ENCODE peak calls at places on chromosomes 12 and 14, in four cellular contexts. Q, E, L and C are unnamed samples.
A peak's percentile ranks its signal among the peaks of the same experiment; 100 is the strongest.

GRCh38 chr14:99320105-99320572 is 48.1 kb upstream of the BCL11B start:
- DNase-seq in Q (peak; percentile 87), E (no peak), L (no peak), C (peak; percentile 78)

GRCh38 chr14:52547526-52547925 is 4.8 kb downstream of the TXNDC16 start:
- DNase-seq in Q (no peak), E (no peak), L (no peak), C (no peak)

GRCh38 chr12:19967486-19967885 is 400.9 kb upstream of the PDE3A start:
- DNase-seq in Q (no peak), E (peak; percentile 93), L (no peak), C (no peak)

GRCh38 chr14:64939817-64940190 is 2.7 kb downstream of the GPX2 start:
- DNase-seq in Q (no peak), E (no peak), L (no peak), C (no peak)

GRCh38 chr12:52009081-52009751 is 2.5 kb downstream of the TAMALIN start:
- DNase-seq in Q (no peak), E (no peak), L (no peak), C (no peak)

GRCh38 chr14:65231286-65231980 is 129.1 kb upstream of the MAX start:
- DNase-seq in Q (no peak), E (no peak), L (no peak), C (no peak)

GRCh38 chr14:54867011-54867410 is 35.6 kb downstream of the GCH1 start:
- DNase-seq in Q (no peak), E (no peak), L (no peak), C (no peak)

GRCh38 chr14:103686831-103687485 is 28.3 kb downstream of the XRCC3 start:
- DNase-seq in Q (no peak), E (no peak), L (no peak), C (no peak)

GRCh38 chr14:100747021-100747586 is 20.4 kb downstream of the DLK1 start:
- DNase-seq in Q (no peak), E (peak; percentile 94), L (no peak), C (no peak)

GRCh38 chr12:112750971-112751370 is 40.6 kb upstream of the RPH3A start:
- DNase-seq in Q (no peak), E (no peak), L (no peak), C (no peak)

GRCh38 chr14:86217523-86217922 is 687.6 kb downstream of the FLRT2 start:
- DNase-seq in Q (no peak), E (no peak), L (no peak), C (no peak)
- TF ChIP-seq CTCF in Q (no peak), E (no peak), L (no peak), C (no peak)

GRCh38 chr12:71661977-71662522 is 1.6 kb downstream of the ZFC3H1 start:
- DNase-seq in Q (no peak), E (no peak), L (no peak), C (no peak)

GRCh38 chr12:71664411-71665108 is 459 bp downstream of the THAP2 start:
- DNase-seq in Q (no peak), E (no peak), L (no peak), C (no peak)

GRCh38 chr12:71665109-71665476 is 992 bp downstream of the THAP2 start:
- DNase-seq in Q (no peak), E (no peak), L (no peak), C (no peak)

GRCh38 chr12:71662861-71663560 is 637 bp downstream of the ZFC3H1 start:
- DNase-seq in Q (peak; percentile 40), E (no peak), L (peak; percentile 46), C (peak; percentile 46)

GRCh38 chr12:71663561-71664410 is at the start of the genes THAP2 and ZFC3H1:
- DNase-seq in Q (peak; percentile 88), E (peak; percentile 99), L (peak; percentile 92), C (peak; percentile 92)
- TF ChIP-seq CTCF in Q (peak; percentile 41), E (peak; percentile 60), L (no peak), C (peak; percentile 33)

DNA sequence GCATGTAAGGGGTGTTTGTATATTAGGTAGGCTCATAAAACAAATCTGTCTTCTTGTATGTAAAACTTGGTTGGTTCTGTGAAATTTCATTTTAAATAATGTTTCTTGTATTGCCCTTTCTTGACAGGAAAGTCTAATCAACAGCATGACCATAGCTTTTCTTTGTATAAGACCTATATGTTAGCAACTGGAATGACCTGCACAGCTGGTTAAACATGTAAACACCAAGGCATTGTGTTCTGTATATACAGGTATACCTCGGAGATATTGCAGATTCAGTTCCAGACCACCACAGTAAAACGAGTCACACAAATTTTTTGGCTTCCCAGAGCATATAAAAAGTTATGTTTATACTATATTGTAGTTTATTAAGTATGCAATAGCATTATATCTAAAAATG is 183.6 kb downstream of the ERC1 start:
- DNase-seq in Q (no peak), E (no peak), L (no peak), C (no peak)
- TF ChIP-seq CTCF in Q (no peak), E (no peak), L (no peak), C (no peak)

GRCh38 chr12:69091447-69092022 is 147.8 kb upstream of the CPSF6 start:
- DNase-seq in Q (no peak), E (no peak), L (no peak), C (no peak)
- TF ChIP-seq CTCF in Q (no peak), E (no peak), L (no peak), C (no peak)

GRCh38 chr12:118446247-118446646 is 69.9 kb downstream of the SUDS3 start:
- DNase-seq in Q (no peak), E (no peak), L (no peak), C (no peak)
- TF ChIP-seq CTCF in Q (no peak), E (no peak), L (no peak), C (no peak)

DNA sequence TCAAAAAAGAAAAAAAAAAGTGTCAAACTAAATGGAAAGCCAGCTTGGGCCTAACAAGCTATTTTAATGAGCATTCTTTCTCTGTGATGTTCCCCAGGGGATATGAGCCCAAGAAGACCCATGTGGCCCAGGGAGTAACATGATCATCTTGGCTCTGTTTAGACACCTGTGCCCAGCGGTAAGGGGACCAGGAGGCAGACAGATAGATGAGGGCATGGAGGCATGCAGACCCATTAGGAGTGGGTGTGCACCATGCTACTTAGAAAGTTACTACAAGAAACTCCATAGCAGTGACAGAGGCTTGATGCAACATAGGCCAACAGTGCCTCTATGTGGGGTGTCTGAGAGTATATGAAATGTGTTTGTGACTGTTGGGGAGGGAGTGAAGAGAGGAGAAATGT is 3.1 kb upstream of the CREBL2 start:
- DNase-seq in Q (peak; percentile 59), E (no peak), L (no peak), C (peak; percentile 55)
- TF ChIP-seq CTCF in Q (peak; percentile 58), E (no peak), L (no peak), C (peak; percentile 65)